ENCODE peak calls at places on chromosome 15, in five cellular contexts. K is left ventricle myocardium inferior, T is HCT116, A is heart left ventricle, J is cardiac muscle cell. M is an unnamed sample. For H3K36me3 and H3K27me3, the result is how much of the 10 kb centered on the place peaks cover.

GRCh38 chr15:63998489-63998888 is 47.8 kb downstream of the DAPK2 start:
- DNase-seq in K (no peak), T (no peak), A (no peak), J (no peak), M (no peak)

GRCh38 chr15:38853608-38854007 is 289.0 kb upstream of the RASGRP1 start:
- DNase-seq in K (no peak), T (peak), A (no peak), J (peak), M (no peak)

GRCh38 chr15:25739687-25740121 is 123.4 kb downstream of the ATP10A start:
- DNase-seq in K (no peak), T (no peak), A (no peak), J (peak), M (no peak)

GRCh38 chr15:86347245-86347644 is 267.6 kb downstream of the AGBL1 start:
- DNase-seq in K (no peak), T (no peak), A (no peak), J (no peak), M (no peak)

GRCh38 chr15:35437157-35437556 is 108.8 kb downstream of the DPH6 start:
- DNase-seq in K (no peak), T (peak), A (no peak), J (no peak), M (no peak)

GRCh38 chr15:55494927-55495326 is 13.1 kb downstream of the DNAAF4 start:
- DNase-seq in K (no peak), T (no peak), A (no peak), J (no peak), M (no peak)

GRCh38 chr15:33150516-33150915 is 44.0 kb downstream of the FMN1 start:
- DNase-seq in K (no peak), T (no peak), A (no peak), J (no peak), M (no peak)

GRCh38 chr15:50906954-50907865 is 1.3 kb upstream of the AP4E1 start:
- DNase-seq in K (no peak), T (no peak), A (no peak), J (no peak), M (no peak)

GRCh38 chr15:68682906-68683490 is 104.2 kb downstream of the CORO2B start:
- DNase-seq in K (no peak), T (no peak), A (no peak), J (no peak), M (no peak)

GRCh38 chr15:89358755-89359439 is 24.3 kb upstream of the POLG start:
- DNase-seq in K (peak), T (peak), A (peak), J (peak), M (peak)

GRCh38 chr15:43067717-43068461 is 37.9 kb downstream of the UBR1 start:
- DNase-seq in K (no peak), T (peak), A (no peak), J (peak), M (no peak)

GRCh38 chr15:83753872-83754493 is 100.1 kb downstream of the ADAMTSL3 start:
- DNase-seq in K (no peak), T (no peak), A (no peak), J (no peak), M (no peak)

GRCh38 chr15:63226155-63226883 is 36.9 kb downstream of the RAB8B start:
- DNase-seq in K (no peak), T (no peak), A (no peak), J (no peak), M (no peak)

GRCh38 chr15:67812232-67812631 is 13.1 kb upstream of the SKOR1 start:
- DNase-seq in K (no peak), T (no peak), A (no peak), J (no peak), M (peak)

GRCh38 chr15:60972866-60973265 is 256.2 kb downstream of the RORA start:
- DNase-seq in K (no peak), T (no peak), A (no peak), J (no peak), M (no peak)

GRCh38 chr15:55907797-55908196 is 85.6 kb downstream of the NEDD4 start:
- DNase-seq in K (no peak), T (peak), A (no peak), J (no peak), M (no peak)

GRCh38 chr15:58292761-58293175 is 139.0 kb upstream of the LIPC start:
- DNase-seq in K (no peak), T (no peak), A (no peak), J (no peak), M (no peak)

GRCh38 chr15:89155656-89156055 is 65.7 kb downstream of the RLBP1 start:
- DNase-seq in K (peak), T (no peak), A (peak), J (no peak), M (no peak)

GRCh38 chr15:42011074-42011473 is 9.8 kb downstream of the PLA2G4E start:
- DNase-seq in K (no peak), T (no peak), A (no peak), J (no peak), M (no peak)

GRCh38 chr15:39624806-39625205 is 43.9 kb downstream of the THBS1 start:
- DNase-seq in K (peak), T (no peak), A (peak), J (no peak), M (peak)

GRCh38 chr15:93035092-93035915 is 53.7 kb downstream of the RGMA start:
- DNase-seq in K (no peak), T (no peak), A (no peak), J (no peak), M (no peak)

GRCh38 chr15:67405208-67406191 is 115.4 kb upstream of the C15orf61 start:
- DNase-seq in K (no peak), T (peak), A (no peak), J (peak), M (no peak)

GRCh38 chr15:30905821-30906220 is 2.1 kb downstream of the FAN1 start:
- DNase-seq in K (no peak), T (no peak), A (no peak), J (peak), M (no peak)

GRCh38 chr15:31236184-31237041 is 90.2 kb upstream of the KLF13 start:
- DNase-seq in K (peak), T (no peak), A (peak), J (peak), M (peak)

GRCh38 chr15:81106560-81106959 is 27.5 kb upstream of the CFAP161 start:
- DNase-seq in K (no peak), T (peak), A (peak), J (peak), M (peak)

GRCh38 chr15:74653426-74654082 is 37.9 kb downstream of the CLK3 start:
- DNase-seq in K (no peak), T (peak), A (no peak), J (peak), M (no peak)

GRCh38 chr15:85753791-85754452 is 40.8 kb downstream of the KLHL25 start:
- DNase-seq in K (no peak), T (no peak), A (no peak), J (no peak), M (peak)

GRCh38 chr15:39881790-39882189 is 38.3 kb downstream of the GPR176 start:
- DNase-seq in K (no peak), T (no peak), A (no peak), J (no peak), M (no peak)

GRCh38 chr15:82158811-82159210 is 103.7 kb downstream of the EFL1 start:
- DNase-seq in K (peak), T (no peak), A (no peak), J (peak), M (no peak)

GRCh38 chr15:44738340-44738984 is 2.1 kb downstream of the TRIM69 start:
- DNase-seq in K (no peak), T (peak), A (no peak), J (peak), M (no peak)

GRCh38 chr15:44468713-44469385 is 41.4 kb downstream of the CTDSPL2 start:
- DNase-seq in K (no peak), T (peak), A (no peak), J (no peak), M (no peak)

GRCh38 chr15:67193223-67194009 is 61.0 kb downstream of the AAGAB start:
- DNase-seq in K (no peak), T (no peak), A (no peak), J (no peak), M (no peak)

GRCh38 chr15:85618956-85619491 is 175.7 kb downstream of the KLHL25 start:
- DNase-seq in K (peak), T (no peak), A (peak), J (peak), M (peak)

GRCh38 chr15:101489633-101490407 is at the start of gene PCSK6:
- DNase-seq in K (peak), T (no peak), A (no peak), J (peak), M (no peak)

GRCh38 chr15:75930866-75931265 is 27.2 kb downstream of the FBXO22 start:
- DNase-seq in K (no peak), T (no peak), A (no peak), J (no peak), M (no peak)

GRCh38 chr15:75925440-75925839 is 21.8 kb downstream of the FBXO22 start:
- DNase-seq in K (no peak), T (no peak), A (no peak), J (no peak), M (no peak)

GRCh38 chr15:75929799-75930565 is 26.3 kb downstream of the FBXO22 start:
- DNase-seq in K (no peak), T (no peak), A (no peak), J (peak), M (no peak)

GRCh38 chr15:75927601-75928000 is 23.9 kb downstream of the FBXO22 start:
- DNase-seq in K (no peak), T (no peak), A (no peak), J (no peak), M (no peak)

DNA sequence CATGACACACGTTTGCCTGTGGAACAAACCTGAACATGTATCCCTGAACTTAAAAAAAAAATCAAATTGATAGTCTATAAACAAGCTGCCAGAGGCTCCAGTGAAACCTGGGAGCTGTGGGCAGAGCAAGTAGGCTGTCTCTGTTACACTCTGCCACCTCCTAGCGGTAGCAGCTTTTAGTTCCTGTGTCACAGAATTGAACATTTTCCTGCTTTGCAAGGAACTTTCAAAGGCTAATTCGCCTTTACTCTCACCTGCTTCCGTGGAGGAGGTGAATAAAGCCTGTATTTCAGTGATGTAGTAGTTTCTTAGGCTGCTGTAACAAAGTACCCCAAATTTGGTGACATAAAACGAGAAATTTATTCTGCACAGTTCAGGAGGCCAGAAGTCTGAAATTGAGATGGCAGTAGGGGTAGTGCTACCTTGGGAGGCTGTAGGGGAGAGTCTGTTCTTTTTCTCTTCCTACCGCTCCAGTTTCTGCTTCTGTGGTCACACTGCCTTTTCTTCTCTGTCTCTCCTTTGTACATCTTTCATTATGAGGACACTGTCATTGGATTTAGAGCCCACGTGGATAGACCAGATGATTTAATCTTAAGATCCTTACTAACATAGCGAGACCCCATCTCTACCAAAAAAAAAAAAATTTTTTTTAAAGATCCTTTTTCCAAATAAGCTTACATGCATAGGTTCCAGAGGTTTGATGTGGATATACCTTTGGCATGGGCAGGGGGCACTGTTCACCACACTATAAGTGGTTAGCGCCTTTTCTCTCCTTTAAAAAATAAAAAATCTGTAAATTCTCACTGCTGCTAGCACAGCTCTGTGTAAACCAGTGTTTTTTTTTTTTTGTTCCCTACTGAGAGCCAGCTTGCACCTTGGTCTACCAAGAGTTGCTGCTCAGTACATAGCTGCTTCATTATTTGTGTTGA is 25.3 kb downstream of the FBXO22 start:
- DNase-seq in K (no peak), T (peak), A (no peak), J (peak), M (no peak)
- TF ChIP-seq CTCF in K (no peak), T (peak), A (no peak), J (peak), M (no peak)

GRCh38 chr15:90912770-90913075 is 9.6 kb downstream of the MAN2A2 start:
- DNase-seq in K (no peak), T (no peak), A (no peak), J (no peak), M (no peak)

GRCh38 chr15:90915808-90916440 is 12.8 kb downstream of the MAN2A2 start:
- DNase-seq in K (peak), T (no peak), A (peak), J (no peak), M (peak)

GRCh38 chr15:90913398-90913944 is 10.4 kb downstream of the MAN2A2 start:
- DNase-seq in K (no peak), T (no peak), A (no peak), J (no peak), M (no peak)

GRCh38 chr15:90915216-90915807 is 12.2 kb downstream of the MAN2A2 start:
- DNase-seq in K (no peak), T (no peak), A (no peak), J (no peak), M (no peak)

DNA sequence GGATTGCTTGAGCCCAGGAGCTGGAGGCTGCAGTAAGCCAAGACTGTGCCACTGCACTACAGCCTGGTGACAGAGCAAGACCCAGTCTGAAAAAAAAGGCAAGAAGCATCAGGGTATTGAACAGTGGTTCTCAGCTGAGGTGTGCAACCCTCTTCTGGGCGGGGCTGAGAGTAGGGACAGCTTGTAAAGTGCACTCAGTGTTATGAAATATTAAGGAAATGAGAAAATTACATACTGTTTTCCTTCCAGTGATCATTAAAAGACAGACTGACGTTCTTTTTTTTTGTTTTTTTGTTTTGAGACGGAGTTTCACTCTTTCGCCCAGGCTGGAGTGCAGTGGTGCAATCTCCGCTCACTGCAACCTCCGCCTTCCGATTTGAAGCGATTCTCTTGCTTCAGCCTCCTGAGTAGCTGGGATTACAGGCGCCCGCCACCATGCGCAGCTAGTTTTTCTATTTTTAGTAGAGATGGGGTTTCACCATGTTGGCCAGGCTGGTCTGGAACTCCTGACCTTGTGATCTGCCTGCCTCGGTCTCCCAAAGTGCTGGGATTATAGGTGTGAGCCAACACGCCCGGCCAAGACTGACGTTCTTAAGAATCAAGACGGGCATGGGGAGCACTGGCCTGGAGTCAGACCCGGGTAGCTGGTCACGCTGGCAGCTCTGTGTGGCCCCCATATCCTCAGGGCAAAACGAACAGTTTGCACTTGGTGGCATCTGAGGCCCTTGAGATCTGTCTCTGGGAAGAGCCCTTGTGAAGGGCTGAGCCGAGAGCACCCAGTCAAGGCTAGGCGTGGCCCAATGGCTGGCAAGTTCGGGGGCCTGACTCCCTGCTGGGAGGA is 11.4 kb downstream of the MAN2A2 start:
- DNase-seq in K (no peak), T (no peak), A (no peak), J (no peak), M (no peak)
- H3K36me3 ChIP-seq in K (half or more), T (under half), A (half or more), J (under half), M (half or more)

GRCh38 chr15:95469601-95470000 is 860.9 kb upstream of the NR2F2 start:
- DNase-seq in K (no peak), T (no peak), A (no peak), J (no peak), M (no peak)

GRCh38 chr15:95470529-95470928 is 860.0 kb upstream of the NR2F2 start:
- DNase-seq in K (no peak), T (no peak), A (no peak), J (no peak), M (no peak)

GRCh38 chr15:95470997-95471692 is 859.4 kb upstream of the NR2F2 start:
- DNase-seq in K (no peak), T (no peak), A (peak), J (no peak), M (no peak)

GRCh38 chr15:95475067-95475466 is 855.4 kb upstream of the NR2F2 start:
- DNase-seq in K (no peak), T (no peak), A (no peak), J (no peak), M (no peak)
- H3K27me3 ChIP-seq in K (under half), T (under half), A (under half), J (under half), M (under half)

DNA sequence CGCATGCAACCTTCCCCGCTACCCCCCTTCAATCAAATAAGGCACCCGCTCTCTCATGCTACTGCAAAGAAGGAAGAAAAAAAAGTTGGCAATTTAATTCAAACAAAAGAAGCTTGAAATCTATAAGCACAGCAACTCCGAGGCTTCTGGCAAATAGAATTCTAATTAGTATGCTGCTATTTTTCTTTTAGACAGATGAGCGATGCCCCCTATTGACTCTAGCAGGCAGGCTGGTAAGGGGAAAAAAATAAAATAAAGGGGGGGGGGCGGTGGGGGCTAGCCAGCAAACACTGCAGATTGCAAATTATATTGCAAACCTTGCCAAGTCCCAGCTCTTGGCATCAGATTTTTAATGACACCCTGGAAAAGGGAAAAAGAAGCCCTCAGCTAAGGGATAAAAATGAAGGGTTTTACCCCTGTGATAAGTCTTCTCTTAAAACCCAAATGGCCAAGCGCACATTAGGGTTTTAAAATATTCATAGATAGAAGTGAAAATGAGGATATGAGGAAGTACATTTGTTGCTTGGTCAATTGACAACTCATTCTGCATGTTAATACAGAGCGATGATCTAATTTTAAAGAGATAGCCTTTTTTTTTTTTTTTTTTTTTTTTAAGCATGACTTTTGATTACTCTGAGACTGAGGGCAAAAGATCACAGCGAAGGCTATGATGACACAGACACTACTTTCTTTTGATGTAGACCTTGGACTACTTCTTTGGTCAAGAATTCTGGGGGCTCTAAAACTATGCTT is 255.3 kb downstream of the NR2F2 start:
- DNase-seq in K (no peak), T (no peak), A (no peak), J (no peak), M (no peak)
- TF ChIP-seq CTCF in K (peak), T (peak), A (no peak), J (peak), M (no peak)

GRCh38 chr15:65258863-65259262 is 27.8 kb downstream of the PARP16 start:
- DNase-seq in K (no peak), T (no peak), A (no peak), J (no peak), M (no peak)
- H3K36me3 ChIP-seq in K (half or more), T (under half), A (half or more), J (under half), M (half or more)

DNA sequence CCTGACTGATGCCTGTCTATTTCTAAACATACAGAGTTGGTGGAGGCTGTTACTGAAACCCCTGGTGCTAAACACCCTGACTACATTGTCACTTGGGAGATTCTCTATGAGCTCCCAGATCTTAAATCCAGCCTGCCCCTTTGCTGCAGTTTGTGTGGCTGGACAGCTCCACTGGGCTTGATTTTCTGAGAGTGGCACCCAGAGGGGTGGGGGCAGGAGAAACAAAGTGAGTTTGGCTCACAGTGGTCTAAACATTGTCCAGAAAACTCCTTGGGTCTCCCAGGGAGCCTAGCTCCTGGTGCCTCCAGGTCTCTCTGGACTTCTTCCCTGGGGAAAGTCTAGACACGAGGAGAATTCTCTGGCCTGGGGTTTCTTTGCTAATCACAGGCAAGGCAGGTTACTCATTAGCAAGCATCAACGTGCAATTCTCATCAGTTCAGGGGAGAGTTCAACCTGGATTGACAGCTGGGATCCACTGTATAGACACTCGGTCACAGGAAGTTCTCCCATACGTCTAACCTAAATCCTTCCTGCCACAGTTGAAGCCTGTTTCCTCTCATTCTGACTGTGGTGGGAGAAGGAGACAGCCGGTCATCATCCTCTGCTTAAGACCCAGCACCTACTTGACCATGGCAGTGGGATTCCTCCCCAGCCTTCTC is 7.1 kb upstream of the DLL4 start:
- DNase-seq in K (no peak), T (no peak), A (no peak), J (no peak), M (no peak)
- H3K27me3 ChIP-seq in K (under half), T (under half), A (under half), J (half or more), M (under half)

GRCh38 chr15:45855210-45855906 is 220.5 kb downstream of the SQOR start:
- DNase-seq in K (no peak), T (no peak), A (no peak), J (no peak), M (no peak)
- TF ChIP-seq CTCF in K (no peak), T (no peak), A (no peak), J (no peak), M (no peak)

M was measured in tibial artery.